ENCODE peak calls at places on chromosome 3, in eight cellular contexts. T is heart right ventricle, X is fibroblast of lung, U is spleen, L is endodermal cell, D is ascending aorta, O is ovary, H is transverse colon. V is an unnamed sample. For H3K4me1, the result is how much of the 10 kb centered on the place peaks cover.

GRCh38 chr3:9730747-9731205 is 759 bp upstream of the BRPF1 start:
- DNase-seq in T (no peak), X (no peak), U (no peak), L (no peak), D (no peak), O (no peak), H (no peak), V (no peak)

GRCh38 chr3:5072100-5072816 is 49.8 kb upstream of the ARL8B start:
- DNase-seq in T (no peak), X (no peak), U (no peak), L (no peak), D (no peak), O (no peak), H (no peak), V (no peak)

GRCh38 chr3:44414517-44415090 is 62.9 kb downstream of the ZNF445 start:
- DNase-seq in T (no peak), X (no peak), U (no peak), L (peak), D (no peak), O (no peak), H (no peak), V (no peak)

GRCh38 chr3:55486857-55487375 is at the start of gene WNT5A:
- DNase-seq in T (no peak), X (peak), U (peak), L (peak), D (no peak), O (peak), H (peak), V (peak)

GRCh38 chr3:149390772-149391212 is 13.3 kb upstream of the TM4SF1 start:
- DNase-seq in T (no peak), X (no peak), U (no peak), L (no peak), D (no peak), O (no peak), H (peak), V (no peak)

GRCh38 chr3:156631323-156631722 is 43.1 kb upstream of the TIPARP start:
- DNase-seq in T (no peak), X (no peak), U (no peak), L (no peak), D (no peak), O (no peak), H (no peak), V (no peak)

GRCh38 chr3:32869513-32870047 is 51.8 kb downstream of the TRIM71 start:
- DNase-seq in T (no peak), X (no peak), U (no peak), L (peak), D (no peak), O (no peak), H (no peak), V (no peak)

GRCh38 chr3:197750863-197751737 is 1.4 kb downstream of the FYTTD1 start:
- DNase-seq in T (peak), X (peak), U (peak), L (peak), D (peak), O (peak), H (peak), V (peak)

GRCh38 chr3:137988152-137988551 is 21.8 kb upstream of the CLDN18 start:
- DNase-seq in T (no peak), X (no peak), U (no peak), L (no peak), D (no peak), O (no peak), H (no peak), V (no peak)

GRCh38 chr3:31277582-31277981 is 255.1 kb upstream of the STT3B start:
- DNase-seq in T (no peak), X (no peak), U (peak), L (no peak), D (no peak), O (no peak), H (no peak), V (no peak)

GRCh38 chr3:141368925-141369794 is 856 bp downstream of the ZBTB38 start:
- DNase-seq in T (no peak), X (peak), U (no peak), L (no peak), D (no peak), O (no peak), H (no peak), V (peak)

GRCh38 chr3:8529197-8529637 is 27.6 kb downstream of the LMCD1 start:
- DNase-seq in T (peak), X (peak), U (no peak), L (peak), D (no peak), O (peak), H (no peak), V (no peak)

GRCh38 chr3:10855083-10855870 is 39.2 kb downstream of the SLC6A11 start:
- DNase-seq in T (no peak), X (no peak), U (no peak), L (no peak), D (no peak), O (no peak), H (no peak), V (no peak)

GRCh38 chr3:195908439-195909293 is at the start of gene TNK2:
- DNase-seq in T (no peak), X (no peak), U (peak), L (peak), D (no peak), O (peak), H (peak), V (peak)
- H3K4me1 ChIP-seq in T (under half), X (under half), U (under half), L (under half), D (under half), O (under half), H (under half), V (under half)

GRCh38 chr3:194481525-194482195 is 5.1 kb downstream of the ATP13A3 start:
- DNase-seq in T (no peak), X (no peak), U (no peak), L (no peak), D (no peak), O (no peak), H (no peak), V (no peak)
- TF ChIP-seq CTCF in T (no peak), X (no peak), U (no peak), L (no peak), D (no peak), O (no peak), H (no peak), V (no peak)

GRCh38 chr3:129231331-129232119 is 17.9 kb upstream of the COPG1 start:
- DNase-seq in T (no peak), X (peak), U (no peak), L (no peak), D (no peak), O (no peak), H (no peak), V (peak)

GRCh38 chr3:129224984-129225393 is 24.4 kb upstream of the COPG1 start:
- DNase-seq in T (peak), X (peak), U (peak), L (peak), D (peak), O (peak), H (peak), V (peak)

GRCh38 chr3:129228891-129229585 is 20.4 kb upstream of the COPG1 start:
- DNase-seq in T (no peak), X (peak), U (peak), L (peak), D (no peak), O (no peak), H (no peak), V (peak)

GRCh38 chr3:129230311-129231019 is 18.9 kb upstream of the COPG1 start:
- DNase-seq in T (no peak), X (peak), U (no peak), L (no peak), D (no peak), O (no peak), H (no peak), V (peak)

DNA sequence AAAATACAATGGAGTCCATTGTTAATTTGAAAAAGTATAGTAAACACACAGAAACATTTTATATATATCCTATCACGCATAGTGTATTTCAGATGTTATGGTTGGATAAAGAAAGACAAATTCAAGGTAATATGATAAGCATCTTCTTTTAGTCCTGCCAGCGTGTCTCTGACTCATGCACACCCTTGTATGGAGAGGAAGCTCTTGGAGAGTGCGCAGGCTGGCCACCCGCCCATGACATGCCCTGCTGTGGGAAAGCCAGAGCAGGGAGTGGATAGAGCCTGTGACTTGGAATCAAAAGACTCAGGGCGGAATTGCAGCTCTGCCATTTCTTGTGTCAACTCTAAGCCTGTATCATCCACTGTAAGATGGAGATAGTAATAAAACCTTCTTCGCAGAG is 23.0 kb upstream of the COPG1 start:
- DNase-seq in T (peak), X (peak), U (peak), L (no peak), D (peak), O (peak), H (peak), V (peak)
- H3K4me1 ChIP-seq in T (under half), X (under half), U (under half), L (under half), D (under half), O (under half), H (under half), V (under half)

DNA sequence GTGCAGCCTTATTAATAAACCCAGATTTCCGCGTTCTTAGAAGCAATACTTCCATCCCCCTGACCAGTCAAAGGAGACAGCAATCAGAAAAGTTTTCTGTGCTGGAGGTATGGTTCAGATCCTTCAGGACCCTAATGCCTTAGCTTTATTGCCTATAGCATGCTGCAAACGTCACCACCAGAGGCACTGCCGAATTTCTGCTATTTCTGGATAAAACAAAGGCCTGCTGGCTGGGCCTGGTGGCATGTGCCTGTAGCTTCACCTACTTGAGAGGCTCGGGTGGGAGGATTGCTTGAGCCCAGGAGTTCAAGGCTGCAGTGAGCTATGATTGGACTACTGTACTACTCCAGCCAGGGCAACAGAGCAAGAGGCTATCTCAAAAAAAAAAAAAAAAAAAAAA is 407.2 kb downstream of the FOXP1 start:
- DNase-seq in T (no peak), X (no peak), U (no peak), L (peak), D (no peak), O (no peak), H (no peak), V (no peak)
- TF ChIP-seq CTCF in T (no peak), X (no peak), U (no peak), L (peak), D (no peak), O (no peak), H (no peak), V (no peak)

DNA sequence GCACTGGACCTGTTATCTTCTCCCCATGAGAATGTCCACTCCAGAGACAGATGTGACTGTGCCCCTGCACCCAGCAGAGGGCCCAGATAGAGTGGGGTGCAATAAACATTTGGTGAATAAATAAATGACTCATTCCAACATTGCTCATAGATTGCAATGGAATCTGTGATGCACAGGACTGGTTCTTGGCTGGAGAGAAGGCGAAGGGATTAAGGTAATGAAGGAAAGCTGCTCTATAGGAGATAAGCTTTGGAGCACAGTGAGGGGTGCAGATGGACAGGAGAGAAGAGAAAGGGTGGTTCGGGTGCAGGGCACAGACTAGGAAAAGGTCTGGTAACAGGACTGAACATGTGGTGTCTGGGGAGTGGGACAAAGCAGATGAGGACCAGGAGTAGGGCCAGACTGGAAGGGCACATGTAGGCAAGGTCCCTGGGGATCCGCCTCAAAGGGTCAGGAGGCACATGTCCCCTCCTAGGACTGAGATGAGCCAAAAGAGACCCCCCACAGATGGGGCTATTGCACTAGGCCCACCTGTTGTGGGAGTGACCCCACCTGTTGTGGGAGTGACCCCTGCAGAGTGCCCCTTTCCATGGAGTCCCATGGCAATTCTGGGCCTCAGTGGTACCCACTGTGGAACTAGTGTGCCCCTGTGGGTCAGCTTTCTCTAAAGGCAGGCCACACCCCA is 17.5 kb upstream of the POC1A start:
- DNase-seq in T (no peak), X (peak), U (peak), L (no peak), D (no peak), O (no peak), H (no peak), V (peak)
- H3K4me1 ChIP-seq in T (under half), X (under half), U (under half), L (under half), D (under half), O (under half), H (under half), V (under half)

GRCh38 chr3:134211797-134212196 is 38.9 kb downstream of the RYK start:
- DNase-seq in T (peak), X (peak), U (no peak), L (peak), D (no peak), O (no peak), H (no peak), V (peak)
- TF ChIP-seq CTCF in T (peak), X (peak), U (peak), L (peak), D (no peak), O (no peak), H (no peak), V (peak)

GRCh38 chr3:15273214-15273613 is 59.2 kb downstream of the SH3BP5 start:
- DNase-seq in T (no peak), X (no peak), U (no peak), L (peak), D (no peak), O (no peak), H (no peak), V (no peak)

GRCh38 chr3:15272431-15273196 is 59.8 kb downstream of the SH3BP5 start:
- DNase-seq in T (no peak), X (no peak), U (no peak), L (peak), D (no peak), O (no peak), H (no peak), V (no peak)

GRCh38 chr3:15279200-15279599 is 53.2 kb downstream of the SH3BP5 start:
- DNase-seq in T (no peak), X (no peak), U (no peak), L (no peak), D (no peak), O (no peak), H (no peak), V (no peak)

GRCh38 chr3:15277861-15278260 is 54.5 kb downstream of the SH3BP5 start:
- DNase-seq in T (no peak), X (no peak), U (no peak), L (no peak), D (no peak), O (no peak), H (no peak), V (peak)

DNA sequence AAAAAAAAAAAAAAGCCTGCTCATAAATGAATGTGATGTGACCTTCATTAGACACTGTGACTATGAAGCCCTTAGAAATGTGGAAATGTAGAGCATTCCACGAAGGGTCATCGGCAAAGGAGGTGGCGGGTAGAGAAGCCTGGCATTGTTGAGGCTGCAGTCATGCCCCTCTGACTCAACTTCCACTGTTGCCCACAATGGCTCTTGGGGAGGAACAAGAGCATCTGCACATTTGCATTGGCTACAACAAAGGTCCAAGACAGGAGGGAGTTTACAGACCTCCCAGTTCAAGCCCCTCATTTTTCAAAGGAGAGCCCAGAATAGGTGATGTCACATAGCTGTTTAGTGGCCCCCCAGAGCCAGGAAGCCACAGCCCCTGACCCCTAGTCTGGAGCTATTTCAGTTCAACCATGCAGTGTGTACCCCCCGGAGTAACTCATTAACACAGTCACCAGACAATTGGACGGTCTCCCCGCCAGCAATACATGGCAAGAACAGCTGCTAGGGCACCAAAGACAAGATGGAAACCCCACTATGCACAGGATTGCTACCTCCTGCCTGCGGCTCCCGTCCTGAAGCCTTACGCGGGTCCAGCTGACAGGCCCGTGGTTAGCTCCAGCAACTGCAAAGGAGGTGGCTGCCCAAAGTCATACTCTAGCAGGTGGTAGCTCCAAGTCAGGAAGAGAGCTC is 56.2 kb downstream of the SH3BP5 start:
- DNase-seq in T (no peak), X (no peak), U (no peak), L (peak), D (no peak), O (no peak), H (no peak), V (peak)
- H3K4me1 ChIP-seq in T (under half), X (under half), U (under half), L (under half), D (under half), O (under half), H (under half), V (under half)

GRCh38 chr3:125112981-125113380 is 57.2 kb upstream of the HEG1 start:
- DNase-seq in T (no peak), X (no peak), U (no peak), L (no peak), D (no peak), O (no peak), H (no peak), V (no peak)
- TF ChIP-seq CTCF in T (no peak), X (no peak), U (no peak), L (no peak), D (no peak), O (no peak), H (no peak), V (no peak)

DNA sequence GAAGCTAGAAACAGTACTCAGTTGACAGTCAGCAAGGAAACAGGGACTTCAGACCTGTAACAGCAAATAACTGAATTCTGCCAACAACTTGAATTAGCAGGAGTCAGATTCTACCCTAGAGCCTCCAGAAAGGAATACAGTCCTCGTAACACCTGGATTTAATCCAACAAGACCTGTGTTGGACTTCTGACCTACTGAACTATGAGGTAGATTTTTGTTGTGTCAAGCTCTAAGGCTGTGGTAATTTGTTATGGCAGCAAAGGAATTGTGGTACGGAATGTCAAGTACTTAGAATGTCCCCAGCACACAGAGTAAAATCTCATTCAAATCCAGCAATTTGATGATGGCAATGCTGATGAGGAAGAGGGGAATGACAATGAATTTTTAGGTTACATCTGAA is 234.1 kb downstream of the LRRN1 start:
- DNase-seq in T (no peak), X (no peak), U (no peak), L (no peak), D (no peak), O (no peak), H (no peak), V (no peak)
- H3K4me1 ChIP-seq in T (under half), X (under half), U (under half), L (under half), D (under half), O (under half), H (under half), V (under half)

GRCh38 chr3:87901141-87901540 is 157.7 kb downstream of the CGGBP1 start:
- DNase-seq in T (no peak), X (no peak), U (no peak), L (peak), D (no peak), O (no peak), H (no peak), V (no peak)

GRCh38 chr3:87895983-87896382 is 162.8 kb downstream of the CGGBP1 start:
- DNase-seq in T (no peak), X (no peak), U (no peak), L (peak), D (no peak), O (no peak), H (no peak), V (no peak)

GRCh38 chr3:87898971-87899370 is 159.8 kb downstream of the CGGBP1 start:
- DNase-seq in T (no peak), X (no peak), U (no peak), L (no peak), D (no peak), O (no peak), H (no peak), V (no peak)

GRCh38 chr3:87900061-87900460 is 158.7 kb downstream of the CGGBP1 start:
- DNase-seq in T (no peak), X (no peak), U (no peak), L (no peak), D (no peak), O (no peak), H (no peak), V (no peak)
- TF ChIP-seq CTCF in T (no peak), X (no peak), U (no peak), L (peak), D (no peak), O (no peak), H (peak), V (peak)

V was measured in osteoblast.